ENCODE peak calls at places on chromosome 7, in ten cellular contexts. Q is stomach; G is CD8-positive, alpha-beta T cell; O is mesenchymal stem cell; E is NT2/D1; J is cardiac fibroblast; V is IMR-90; P is gastrocnemius medialis; R is cardiac muscle cell; D is A549. A is an unnamed sample.

GRCh38 chr7:106284516-106285050 is at the start of gene NAMPT:
- DNase-seq in O (no peak), D (no peak), P (peak; percentile 14), E (no peak), R (peak; percentile 65), Q (peak; percentile 59), J (no peak), G (peak; percentile 21), V (no peak), A (peak; percentile 80)

GRCh38 chr7:130367088-130367755 is 13.1 kb upstream of the CPA1 start:
- DNase-seq in P (no peak), O (no peak), D (no peak), J (no peak), V (no peak), G (peak; percentile 16), E (no peak), R (no peak), Q (no peak), A (no peak)

GRCh38 chr7:76296743-76297740 is 5.4 kb upstream of the HSPB1 start:
- DNase-seq in J (peak; percentile 92), Q (peak; percentile 83), R (no peak), V (peak; percentile 93), O (peak; percentile 84), E (no peak), P (peak; percentile 64), G (no peak), D (peak; percentile 69), A (no peak)

GRCh38 chr7:73715648-73716317 is 3.7 kb downstream of the STX1A start:
- DNase-seq in E (no peak), P (no peak), Q (peak; percentile 52), V (peak; percentile 98), O (peak; percentile 97), R (peak; percentile 22), J (peak; percentile 98), G (no peak), D (peak; percentile 98), A (no peak)

GRCh38 chr7:10237306-10237705 is 736.4 kb upstream of the PHF14 start:
- DNase-seq in E (no peak), Q (no peak), J (peak; percentile 13), G (no peak), D (peak; percentile 2), O (peak; percentile 94), V (no peak), R (no peak), P (no peak), A (no peak)

GRCh38 chr7:93203496-93203895 is 22.8 kb downstream of the HEPACAM2 start:
- DNase-seq in P (no peak), O (no peak), Q (no peak), G (no peak), J (no peak), R (no peak), V (no peak), E (no peak), D (peak; percentile 11), A (no peak)

GRCh38 chr7:114818501-114818900 is 103.4 kb upstream of the MDFIC start:
- DNase-seq in Q (no peak), P (no peak), G (no peak), E (no peak), V (peak; percentile 70), D (peak; percentile 41), R (no peak), J (peak; percentile 77), O (peak; percentile 48), A (no peak)

GRCh38 chr7:157691521-157692155 is 354.8 kb downstream of the DNAJB6 start:
- DNase-seq in P (no peak), O (no peak), R (no peak), Q (no peak), V (no peak), E (no peak), D (no peak), G (no peak), J (peak; percentile 10), A (peak; percentile 52)

GRCh38 chr7:55552320-55553086 is 19.8 kb downstream of the VOPP1 start:
- DNase-seq in D (peak; percentile 37), R (no peak), J (peak; percentile 83), O (peak; percentile 85), V (peak; percentile 90), E (no peak), Q (peak; percentile 62), G (no peak), P (peak; percentile 66), A (no peak)

GRCh38 chr7:2393751-2394150 is 9.7 kb upstream of the CHST12 start:
- DNase-seq in Q (no peak), R (no peak), G (no peak), V (no peak), E (no peak), O (no peak), J (no peak), D (no peak), P (no peak), A (no peak)

GRCh38 chr7:30705596-30705995 is 23.3 kb upstream of the CRHR2 start:
- DNase-seq in R (no peak), E (no peak), O (no peak), Q (no peak), P (no peak), D (no peak), V (no peak), J (no peak), G (no peak), A (no peak)

GRCh38 chr7:30703756-30704155 is 21.5 kb upstream of the CRHR2 start:
- DNase-seq in P (no peak), G (no peak), O (no peak), R (no peak), D (no peak), V (no peak), J (peak; percentile 18), E (no peak), Q (no peak), A (no peak)

GRCh38 chr7:30706316-30706715 is 24.1 kb upstream of the CRHR2 start:
- DNase-seq in G (no peak), R (no peak), E (no peak), V (no peak), O (no peak), P (no peak), J (no peak), D (no peak), Q (no peak), A (no peak)

GRCh38 chr7:30706865-30707264 is 24.6 kb upstream of the CRHR2 start:
- DNase-seq in R (no peak), G (no peak), E (no peak), V (no peak), J (no peak), Q (no peak), D (no peak), O (no peak), P (no peak), A (no peak)

DNA sequence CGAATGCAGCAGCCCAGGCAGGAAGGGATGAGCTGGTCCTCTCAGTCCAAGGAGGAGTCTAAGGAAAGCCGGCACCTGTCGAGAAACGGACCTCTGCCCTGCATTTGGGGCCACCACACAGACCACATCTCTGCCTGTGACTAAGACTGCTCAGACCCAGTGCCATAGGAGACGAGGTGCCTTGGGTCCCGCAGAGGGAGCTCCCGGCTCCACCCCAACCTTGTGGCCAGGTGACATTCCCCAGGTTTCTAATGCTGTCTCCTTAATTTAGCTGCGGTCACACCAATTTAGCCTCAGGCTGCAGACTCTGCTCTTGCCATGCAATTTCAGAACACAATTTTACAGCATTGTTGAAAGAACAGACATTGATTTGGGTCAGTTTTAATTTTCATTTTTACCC is 22.8 kb upstream of the CRHR2 start:
- DNase-seq in P (no peak), G (no peak), Q (no peak), V (no peak), E (no peak), O (no peak), R (no peak), J (no peak), D (no peak), A (no peak)
- H3K4me3 ChIP-seq in P (no peak overlapping the region), G (no peak overlapping the region), Q (no peak overlapping the region), V (no peak overlapping the region), E (no peak overlapping the region), O (no peak overlapping the region), R (no peak overlapping the region), J (no peak overlapping the region), D (no peak overlapping the region), A (no peak overlapping the region)

GRCh38 chr7:98278936-98279335 is 2.5 kb upstream of the BRI3 start:
- DNase-seq in D (no peak), R (no peak), Q (no peak), O (no peak), P (no peak), E (no peak), G (no peak), V (no peak), J (no peak), A (no peak)

GRCh38 chr7:98280791-98281756 is at the start of gene BRI3:
- DNase-seq in O (peak; percentile 87), E (peak; percentile 80), G (peak; percentile 91), J (peak; percentile 87), V (peak; percentile 73), R (peak; percentile 96), Q (peak; percentile 94), D (peak; percentile 90), P (peak; percentile 89), A (peak; percentile 97)

GRCh38 chr7:98278408-98278807 is 3.1 kb upstream of the BRI3 start:
- DNase-seq in J (no peak), Q (no peak), E (no peak), O (no peak), R (no peak), D (no peak), V (no peak), G (no peak), P (no peak), A (no peak)

GRCh38 chr7:98281757-98282652 is 519 bp downstream of the BRI3 start:
- DNase-seq in R (no peak), O (no peak), Q (peak; percentile 46), P (no peak), G (peak; percentile 7), V (no peak), D (no peak), J (no peak), E (no peak), A (peak; percentile 52)

DNA sequence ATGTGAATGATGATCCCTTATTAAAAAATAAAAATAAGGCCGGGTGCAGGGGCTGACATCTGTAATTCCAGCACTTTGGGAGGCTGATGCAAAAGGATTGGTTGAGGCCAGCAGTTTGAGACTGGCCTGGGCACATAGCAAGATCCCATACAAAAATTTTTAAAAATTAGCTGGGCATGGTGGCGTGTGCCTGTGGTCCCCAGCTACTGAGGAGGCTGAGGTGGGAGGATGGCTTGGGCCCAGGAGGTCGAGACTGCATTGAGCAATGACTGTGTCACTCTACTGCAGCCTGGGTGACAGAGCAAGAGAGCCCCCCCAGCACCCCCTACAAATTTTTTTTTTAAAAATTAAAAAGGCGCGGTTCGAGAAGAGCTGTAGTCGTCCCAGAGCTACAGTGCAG is 1.2 kb upstream of the BRI3 start:
- DNase-seq in R (no peak), P (no peak), V (no peak), D (no peak), G (no peak), Q (no peak), O (no peak), E (no peak), J (no peak), A (no peak)
- H3K4me3 ChIP-seq in R (no peak overlapping the region), P (peak overlapping the region; percentile 62), V (no peak overlapping the region), D (peak overlapping the region; percentile 98), G (no peak overlapping the region), Q (peak overlapping the region; percentile 99), O (peak overlapping the region; percentile 84), E (peak overlapping the region; percentile 54), J (no peak overlapping the region), A (peak overlapping the region; percentile 79)

GRCh38 chr7:84191842-84192241 is 2.7 kb downstream of the SEMA3A start:
- DNase-seq in Q (no peak), V (peak; percentile 54), O (peak; percentile 35), P (no peak), G (no peak), D (peak; percentile 23), J (no peak), R (no peak), E (no peak), A (no peak)
- H3K4me3 ChIP-seq in Q (peak overlapping the region; percentile 4), V (peak overlapping the region; percentile 84), O (peak overlapping the region; percentile 84), P (no peak overlapping the region), G (no peak overlapping the region), D (peak overlapping the region; percentile 69), J (no peak overlapping the region), R (peak overlapping the region; percentile 56), E (no peak overlapping the region), A (peak overlapping the region; percentile 84)

GRCh38 chr7:100101016-100101862 is at the start of the genes AP4M1 and MCM7:
- DNase-seq in E (peak; percentile 98), P (peak; percentile 99), V (peak; percentile 99), D (peak; percentile 100), G (peak; percentile 94), J (peak; percentile 99), Q (peak; percentile 99), R (peak; percentile 98), O (peak; percentile 99), A (peak; percentile 99)
- H3K4me3 ChIP-seq in E (peak within 1 kb of the TSS; percentile 93), P (peak within 1 kb of the TSS; percentile 97), V (peak within 1 kb of the TSS; percentile 54), D (peak within 1 kb of the TSS; percentile 98), G (peak within 1 kb of the TSS; percentile 98), J (peak within 1 kb of the TSS; percentile 90), Q (peak within 1 kb of the TSS; percentile 87), R (peak within 1 kb of the TSS; percentile 86), O (peak within 1 kb of the TSS; percentile 85), A (peak within 1 kb of the TSS; percentile 94)

A was measured in neural progenitor cell.